ENCODE peak calls at places on chromosomes 3 and 15, in eight cellular contexts. W, D, V, X, Z, A, T and S are unnamed samples.
A peak's percentile ranks its signal among the peaks of the same experiment; 100 is the strongest.

GRCh38 chr15:88385078-88385700 is 82.0 kb downstream of the MRPL46 start:
- DNase-seq in W (no peak), D (no peak), V (peak; percentile 38), X (no peak), Z (no peak), A (no peak), T (no peak), S (no peak)

GRCh38 chr3:115831864-115832263 is 208.6 kb downstream of the GAP43 start:
- DNase-seq in W (no peak), D (no peak), V (no peak), X (no peak), Z (no peak), A (no peak), T (no peak), S (no peak)

GRCh38 chr3:15794303-15794771 is 3.4 kb downstream of the ANKRD28 start:
- DNase-seq in W (no peak), D (peak; percentile 29), V (no peak), X (no peak), Z (no peak), A (peak; percentile 21), T (no peak), S (no peak)

GRCh38 chr3:123317716-123318115 is 116.0 kb downstream of the SEC22A start:
- DNase-seq in W (no peak), D (no peak), V (no peak), X (no peak), Z (no peak), A (no peak), T (no peak), S (no peak)

GRCh38 chr3:182501861-182502260 is 291.4 kb upstream of the ATP11B start:
- DNase-seq in W (no peak), D (no peak), V (no peak), X (no peak), Z (no peak), A (no peak), T (no peak), S (no peak)

GRCh38 chr15:77507151-77507847 is 86.6 kb downstream of the HMG20A start:
- DNase-seq in W (peak; percentile 79), D (no peak), V (no peak), X (no peak), Z (no peak), A (no peak), T (no peak), S (no peak)

GRCh38 chr15:41577863-41578735 is 19.1 kb downstream of the TYRO3 start:
- DNase-seq in W (no peak), D (no peak), V (no peak), X (peak; percentile 28), Z (no peak), A (no peak), T (no peak), S (no peak)

GRCh38 chr15:70345251-70346019 is 247.7 kb upstream of the TLE3 start:
- DNase-seq in W (no peak), D (no peak), V (no peak), X (no peak), Z (no peak), A (no peak), T (no peak), S (no peak)

GRCh38 chr3:10932596-10932995 is 60.0 kb upstream of the SLC6A1 start:
- DNase-seq in W (no peak), D (no peak), V (no peak), X (no peak), Z (no peak), A (no peak), T (no peak), S (no peak)

GRCh38 chr3:59502806-59503205 is 453.0 kb upstream of the CFAP20DC start:
- DNase-seq in W (no peak), D (peak; percentile 47), V (peak; percentile 34), X (no peak), Z (peak; percentile 17), A (no peak), T (no peak), S (no peak)

GRCh38 chr3:181696641-181697230 is 15.0 kb upstream of the SOX2 start:
- DNase-seq in W (no peak), D (no peak), V (no peak), X (no peak), Z (no peak), A (no peak), T (no peak), S (no peak)

GRCh38 chr3:64138046-64138445 is 87.2 kb downstream of the PRICKLE2 start:
- DNase-seq in W (no peak), D (no peak), V (no peak), X (no peak), Z (no peak), A (no peak), T (no peak), S (no peak)

GRCh38 chr3:183244219-183244618 is 8.8 kb upstream of the B3GNT5 start:
- DNase-seq in W (peak; percentile 59), D (no peak), V (no peak), X (no peak), Z (no peak), A (peak; percentile 89), T (no peak), S (no peak)

GRCh38 chr15:66452971-66453580 is 44.5 kb downstream of the SNAPC5 start:
- DNase-seq in W (no peak), D (no peak), V (no peak), X (no peak), Z (no peak), A (peak; percentile 27), T (no peak), S (no peak)

GRCh38 chr15:23645379-23646164 is 2.1 kb downstream of the MAGEL2 start:
- DNase-seq in W (no peak), D (no peak), V (no peak), X (no peak), Z (no peak), A (no peak), T (no peak), S (no peak)

GRCh38 chr3:196585044-196585757 is 16.7 kb downstream of the FBXO45 start:
- DNase-seq in W (no peak), D (no peak), V (no peak), X (no peak), Z (no peak), A (no peak), T (no peak), S (no peak)

GRCh38 chr3:184645304-184645703 is 66.6 kb downstream of the MAGEF1 start:
- DNase-seq in W (no peak), D (no peak), V (no peak), X (no peak), Z (no peak), A (no peak), T (peak; percentile 13), S (no peak)

GRCh38 chr15:76109046-76109445 is 49.3 kb downstream of the TMEM266 start:
- DNase-seq in W (no peak), D (no peak), V (no peak), X (no peak), Z (no peak), A (no peak), T (no peak), S (no peak)

GRCh38 chr3:58256511-58256910 is 18.9 kb downstream of the ABHD6 start:
- DNase-seq in W (no peak), D (no peak), V (no peak), X (no peak), Z (no peak), A (no peak), T (no peak), S (no peak)

GRCh38 chr3:113825090-113825489 is 13.5 kb upstream of the GRAMD1C start:
- DNase-seq in W (no peak), D (no peak), V (no peak), X (no peak), Z (no peak), A (peak; percentile 48), T (no peak), S (no peak)

GRCh38 chr15:66785637-66786036 is 83.6 kb downstream of the SMAD6 start:
- DNase-seq in W (no peak), D (no peak), V (no peak), X (no peak), Z (no peak), A (no peak), T (no peak), S (no peak)

GRCh38 chr3:195771651-195772300 is 40.0 kb downstream of the MUC4 start:
- DNase-seq in W (no peak), D (no peak), V (no peak), X (no peak), Z (no peak), A (no peak), T (no peak), S (no peak)